ENCODE peak calls at places on chromosomes 6 and 20, in six cellular contexts. One of them, this sample, is unnamed.

GRCh38 chr6:41920921-41921711 is at the start of the genes BYSL and MED20:
- DNase-seq in WTC11: peak
- DNase-seq in GM12878: peak
- DNase-seq in K562: peak
- DNase-seq in HepG2: peak
- DNase-seq in HCT116: peak
- DNase-seq in this sample: peak

GRCh38 chr20:35618372-35619131 is 2.9 kb downstream of the SPAG4 start:
- DNase-seq in WTC11: peak
- DNase-seq in GM12878: no peak
- DNase-seq in K562: no peak
- DNase-seq in HepG2: no peak
- DNase-seq in HCT116: no peak
- DNase-seq in this sample: peak

GRCh38 chr6:37029249-37029959 is 23.9 kb downstream of the FGD2 start:
- DNase-seq in WTC11: peak
- DNase-seq in GM12878: no peak
- DNase-seq in K562: peak
- DNase-seq in HepG2: peak
- DNase-seq in HCT116: peak
- DNase-seq in this sample: peak

GRCh38 chr6:135496805-135497411 is 632 bp downstream of the AHI1 start:
- DNase-seq in WTC11: no peak
- DNase-seq in GM12878: no peak
- DNase-seq in K562: no peak
- DNase-seq in HepG2: no peak
- DNase-seq in HCT116: no peak
- DNase-seq in this sample: no peak

GRCh38 chr6:18122128-18123093 is at the start of gene NHLRC1:
- DNase-seq in WTC11: peak
- DNase-seq in GM12878: peak
- DNase-seq in K562: no peak
- DNase-seq in HepG2: peak
- DNase-seq in HCT116: no peak
- DNase-seq in this sample: peak

GRCh38 chr20:23652371-23652770 is 14.6 kb upstream of the CST3 start:
- DNase-seq in WTC11: no peak
- DNase-seq in GM12878: no peak
- DNase-seq in K562: no peak
- DNase-seq in HepG2: no peak
- DNase-seq in HCT116: no peak
- DNase-seq in this sample: no peak

GRCh38 chr20:1876975-1877603 is 18.1 kb upstream of the SIRPA start:
- DNase-seq in WTC11: no peak
- DNase-seq in GM12878: no peak
- DNase-seq in K562: peak
- DNase-seq in HepG2: no peak
- DNase-seq in HCT116: no peak
- DNase-seq in this sample: no peak

GRCh38 chr6:16320533-16321340 is 82.3 kb downstream of the GMPR start:
- DNase-seq in WTC11: no peak
- DNase-seq in GM12878: no peak
- DNase-seq in K562: no peak
- DNase-seq in HepG2: no peak
- DNase-seq in HCT116: no peak
- DNase-seq in this sample: no peak

GRCh38 chr6:164230259-164230658 is 815.7 kb downstream of the QKI start:
- DNase-seq in WTC11: no peak
- DNase-seq in GM12878: no peak
- DNase-seq in K562: no peak
- DNase-seq in HepG2: no peak
- DNase-seq in HCT116: no peak
- DNase-seq in this sample: no peak

GRCh38 chr6:41974281-41974825 is 32.7 kb upstream of the CCND3 start:
- DNase-seq in WTC11: no peak
- DNase-seq in GM12878: no peak
- DNase-seq in K562: no peak
- DNase-seq in HepG2: no peak
- DNase-seq in HCT116: no peak
- DNase-seq in this sample: no peak

GRCh38 chr6:31070711-31071197 is 41.6 kb downstream of the C6orf15 start:
- DNase-seq in WTC11: peak
- DNase-seq in GM12878: no peak
- DNase-seq in K562: no peak
- DNase-seq in HepG2: peak
- DNase-seq in HCT116: peak
- DNase-seq in this sample: peak

GRCh38 chr6:127972815-127973214 is 72.0 kb upstream of the THEMIS start:
- DNase-seq in WTC11: no peak
- DNase-seq in GM12878: no peak
- DNase-seq in K562: no peak
- DNase-seq in HepG2: no peak
- DNase-seq in HCT116: no peak
- DNase-seq in this sample: no peak

GRCh38 chr6:34082816-34083215 is 63.1 kb downstream of the GRM4 start:
- DNase-seq in WTC11: no peak
- DNase-seq in GM12878: no peak
- DNase-seq in K562: no peak
- DNase-seq in HepG2: no peak
- DNase-seq in HCT116: no peak
- DNase-seq in this sample: no peak

GRCh38 chr6:142414462-142414861 is 112.7 kb downstream of the ADGRG6 start:
- DNase-seq in WTC11: no peak
- DNase-seq in GM12878: no peak
- DNase-seq in K562: no peak
- DNase-seq in HepG2: no peak
- DNase-seq in HCT116: no peak
- DNase-seq in this sample: no peak

GRCh38 chr6:168105813-168106660 is 27.0 kb upstream of the FRMD1 start:
- DNase-seq in WTC11: no peak
- DNase-seq in GM12878: no peak
- DNase-seq in K562: peak
- DNase-seq in HepG2: no peak
- DNase-seq in HCT116: no peak
- DNase-seq in this sample: no peak

GRCh38 chr6:38715016-38715809 is at the start of gene DNAH8:
- DNase-seq in WTC11: peak
- DNase-seq in GM12878: no peak
- DNase-seq in K562: no peak
- DNase-seq in HepG2: no peak
- DNase-seq in HCT116: no peak
- DNase-seq in this sample: no peak

GRCh38 chr20:3798405-3798768 is 2.3 kb downstream of the CDC25B start:
- DNase-seq in WTC11: no peak
- DNase-seq in GM12878: no peak
- DNase-seq in K562: no peak
- DNase-seq in HepG2: no peak
- DNase-seq in HCT116: no peak
- DNase-seq in this sample: no peak

GRCh38 chr20:37902504-37903313 is at the start of gene VSTM2L:
- DNase-seq in WTC11: peak
- DNase-seq in GM12878: no peak
- DNase-seq in K562: peak
- DNase-seq in HepG2: no peak
- DNase-seq in HCT116: no peak
- DNase-seq in this sample: no peak

GRCh38 chr6:141483561-141484061 is 649.1 kb upstream of the GJE1 start:
- DNase-seq in WTC11: no peak
- DNase-seq in GM12878: peak
- DNase-seq in K562: no peak
- DNase-seq in HepG2: no peak
- DNase-seq in HCT116: no peak
- DNase-seq in this sample: no peak

GRCh38 chr6:31871068-31871659 is 7.6 kb downstream of the SLC44A4 start:
- DNase-seq in WTC11: no peak
- DNase-seq in GM12878: no peak
- DNase-seq in K562: peak
- DNase-seq in HepG2: no peak
- DNase-seq in HCT116: no peak
- DNase-seq in this sample: no peak

GRCh38 chr20:47735412-47736400 is 49.6 kb downstream of the SULF2 start:
- DNase-seq in WTC11: no peak
- DNase-seq in GM12878: no peak
- DNase-seq in K562: no peak
- DNase-seq in HepG2: peak
- DNase-seq in HCT116: no peak
- DNase-seq in this sample: no peak

GRCh38 chr20:44166477-44166876 is 20.5 kb downstream of the JPH2 start:
- DNase-seq in WTC11: no peak
- DNase-seq in GM12878: no peak
- DNase-seq in K562: no peak
- DNase-seq in HepG2: no peak
- DNase-seq in HCT116: no peak
- DNase-seq in this sample: no peak
- TF ChIP-seq ATF3 in WTC11: no peak
- TF ChIP-seq ATF3 in GM12878: no peak
- TF ChIP-seq ATF3 in K562: no peak
- TF ChIP-seq ATF3 in HepG2: no peak
- TF ChIP-seq ATF3 in HCT116: no peak
- TF ChIP-seq ATF3 in this sample: no peak

GRCh38 chr20:44247131-44247571 is at the start of gene GDAP1L1:
- DNase-seq in WTC11: peak
- DNase-seq in GM12878: no peak
- DNase-seq in K562: no peak
- DNase-seq in HepG2: no peak
- DNase-seq in HCT116: no peak
- DNase-seq in this sample: peak

GRCh38 chr20:44251284-44251683 is 4.2 kb downstream of the GDAP1L1 start:
- DNase-seq in WTC11: no peak
- DNase-seq in GM12878: no peak
- DNase-seq in K562: no peak
- DNase-seq in HepG2: no peak
- DNase-seq in HCT116: no peak
- DNase-seq in this sample: no peak

GRCh38 chr20:44248420-44248759 is 1.3 kb downstream of the GDAP1L1 start:
- DNase-seq in WTC11: no peak
- DNase-seq in GM12878: no peak
- DNase-seq in K562: no peak
- DNase-seq in HepG2: no peak
- DNase-seq in HCT116: no peak
- DNase-seq in this sample: no peak

GRCh38 chr20:44245977-44246376 is 1.1 kb upstream of the GDAP1L1 start:
- DNase-seq in WTC11: no peak
- DNase-seq in GM12878: no peak
- DNase-seq in K562: no peak
- DNase-seq in HepG2: no peak
- DNase-seq in HCT116: no peak
- DNase-seq in this sample: no peak

DNA sequence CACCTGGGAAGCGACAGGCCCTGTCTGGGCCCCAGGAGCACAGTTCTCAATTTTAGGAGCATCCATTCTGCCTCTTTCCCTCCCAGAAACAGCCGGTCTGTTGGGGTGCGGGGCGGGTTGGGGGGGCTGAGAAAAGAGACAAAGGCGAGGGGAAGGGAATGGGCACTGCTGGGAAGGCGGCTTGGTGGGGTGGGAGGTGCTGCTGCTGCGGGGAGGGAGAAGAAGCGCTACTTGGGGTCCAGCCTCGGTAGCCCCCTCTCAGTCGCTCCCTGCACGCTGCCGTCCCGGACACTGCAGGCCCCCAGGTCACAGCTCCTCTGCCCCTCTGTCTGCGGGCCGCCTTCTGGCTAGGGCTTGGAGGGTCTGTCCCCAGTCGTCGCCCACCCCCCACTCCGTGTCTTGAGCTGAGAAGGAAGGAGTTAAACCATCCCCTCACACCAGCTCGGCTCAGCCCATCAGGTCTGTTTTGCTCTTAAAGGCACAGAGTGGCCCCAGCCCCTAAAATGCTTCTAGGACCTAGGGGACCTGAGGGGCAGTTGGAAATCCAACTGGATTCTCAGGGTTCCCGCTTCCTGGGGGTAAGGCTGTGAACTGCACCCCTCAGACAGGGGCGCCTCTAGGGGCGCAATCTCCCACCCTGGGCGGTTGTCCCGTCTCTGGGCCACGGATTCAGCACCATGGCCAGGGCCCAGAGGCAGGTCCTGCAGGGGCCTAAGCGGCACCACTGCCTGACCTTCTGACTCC is 740 bp downstream of the GDAP1L1 start:
- DNase-seq in WTC11: peak
- DNase-seq in GM12878: no peak
- DNase-seq in K562: peak
- DNase-seq in HepG2: peak
- DNase-seq in HCT116: no peak
- DNase-seq in this sample: peak
- TF ChIP-seq ATF3 in WTC11: no peak
- TF ChIP-seq ATF3 in GM12878: no peak
- TF ChIP-seq ATF3 in K562: no peak
- TF ChIP-seq ATF3 in HepG2: peak
- TF ChIP-seq ATF3 in HCT116: no peak
- TF ChIP-seq ATF3 in this sample: no peak

GRCh38 chr20:49483706-49484101 is 1.2 kb upstream of the KCNB1 start:
- DNase-seq in WTC11: peak
- DNase-seq in GM12878: no peak
- DNase-seq in K562: no peak
- DNase-seq in HepG2: no peak
- DNase-seq in HCT116: no peak
- DNase-seq in this sample: peak

GRCh38 chr20:49483018-49483705 is 694 bp upstream of the KCNB1 start:
- DNase-seq in WTC11: peak
- DNase-seq in GM12878: no peak
- DNase-seq in K562: no peak
- DNase-seq in HepG2: no peak
- DNase-seq in HCT116: no peak
- DNase-seq in this sample: peak

GRCh38 chr20:49485563-49485962 is 3.1 kb upstream of the KCNB1 start:
- DNase-seq in WTC11: no peak
- DNase-seq in GM12878: no peak
- DNase-seq in K562: no peak
- DNase-seq in HepG2: no peak
- DNase-seq in HCT116: no peak
- DNase-seq in this sample: no peak

GRCh38 chr20:49484180-49485140 is 2.0 kb upstream of the KCNB1 start:
- DNase-seq in WTC11: peak
- DNase-seq in GM12878: no peak
- DNase-seq in K562: peak
- DNase-seq in HepG2: peak
- DNase-seq in HCT116: peak
- DNase-seq in this sample: peak

GRCh38 chr20:49486064-49486463 is 3.6 kb upstream of the KCNB1 start:
- DNase-seq in WTC11: no peak
- DNase-seq in GM12878: no peak
- DNase-seq in K562: no peak
- DNase-seq in HepG2: no peak
- DNase-seq in HCT116: no peak
- DNase-seq in this sample: no peak
- TF ChIP-seq ATF3 in WTC11: no peak
- TF ChIP-seq ATF3 in GM12878: no peak
- TF ChIP-seq ATF3 in K562: no peak
- TF ChIP-seq ATF3 in HepG2: no peak
- TF ChIP-seq ATF3 in HCT116: no peak
- TF ChIP-seq ATF3 in this sample: no peak

DNA sequence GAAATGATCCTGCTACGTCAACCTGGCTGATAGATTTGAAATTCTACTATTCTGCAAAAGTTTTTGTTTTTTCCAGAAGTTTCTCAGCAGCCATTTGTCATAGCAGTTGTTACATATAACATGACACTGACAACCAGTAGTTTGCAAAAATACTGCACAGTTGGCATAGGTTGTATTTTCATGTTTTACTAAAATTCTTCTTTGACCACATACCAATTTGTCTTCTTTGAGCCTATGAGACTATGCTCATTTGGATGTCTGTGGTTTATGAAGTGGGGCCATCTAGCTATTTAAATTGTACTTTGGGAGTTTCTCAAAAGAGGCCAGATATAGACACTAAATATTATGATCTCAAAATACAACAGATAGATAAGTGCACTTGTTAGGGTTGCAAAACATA is 104.9 kb upstream of the PREP start:
- DNase-seq in WTC11: no peak
- DNase-seq in GM12878: no peak
- DNase-seq in K562: no peak
- DNase-seq in HepG2: no peak
- DNase-seq in HCT116: no peak
- DNase-seq in this sample: no peak
- TF ChIP-seq ATF3 in WTC11: no peak
- TF ChIP-seq ATF3 in GM12878: no peak
- TF ChIP-seq ATF3 in K562: no peak
- TF ChIP-seq ATF3 in HepG2: no peak
- TF ChIP-seq ATF3 in HCT116: no peak
- TF ChIP-seq ATF3 in this sample: no peak

This sample was measured in H1.